ENCODE peak calls at places on chromosomes 6 and 20, in seven cellular contexts. One of them, this sample, is unnamed.

GRCh38 chr6:15317934-15318902 is 72.3 kb downstream of the JARID2 start:
- DNase-seq in activated T-cell treated with anti-CD3 and anti-CD28 coated beads, Interleukin-2, amount 50 U/mL, for 72 hours: peak
- DNase-seq in effector memory CD8-positive, alpha-beta T cell: no peak
- DNase-seq in stromal cell of bone marrow: no peak
- DNase-seq in heart right ventricle: no peak
- DNase-seq in foreskin melanocyte: no peak
- DNase-seq in left ventricle myocardium superior: no peak
- DNase-seq in this sample: no peak

GRCh38 chr6:168585441-168585840 is 144.5 kb downstream of the SMOC2 start:
- DNase-seq in activated T-cell treated with anti-CD3 and anti-CD28 coated beads, Interleukin-2, amount 50 U/mL, for 72 hours: no peak
- DNase-seq in effector memory CD8-positive, alpha-beta T cell: no peak
- DNase-seq in stromal cell of bone marrow: no peak
- DNase-seq in heart right ventricle: no peak
- DNase-seq in foreskin melanocyte: no peak
- DNase-seq in left ventricle myocardium superior: no peak
- DNase-seq in this sample: no peak

GRCh38 chr20:9442858-9443257 is 71.5 kb upstream of the LAMP5 start:
- DNase-seq in activated T-cell treated with anti-CD3 and anti-CD28 coated beads, Interleukin-2, amount 50 U/mL, for 72 hours: peak
- DNase-seq in effector memory CD8-positive, alpha-beta T cell: no peak
- DNase-seq in stromal cell of bone marrow: no peak
- DNase-seq in heart right ventricle: no peak
- DNase-seq in foreskin melanocyte: no peak
- DNase-seq in left ventricle myocardium superior: no peak
- DNase-seq in this sample: no peak

GRCh38 chr6:29680416-29680815 is 536 bp downstream of the ZFP57 start:
- DNase-seq in activated T-cell treated with anti-CD3 and anti-CD28 coated beads, Interleukin-2, amount 50 U/mL, for 72 hours: no peak
- DNase-seq in effector memory CD8-positive, alpha-beta T cell: no peak
- DNase-seq in stromal cell of bone marrow: no peak
- DNase-seq in heart right ventricle: no peak
- DNase-seq in foreskin melanocyte: no peak
- DNase-seq in left ventricle myocardium superior: no peak
- DNase-seq in this sample: no peak

GRCh38 chr20:48107560-48107959 is 322.3 kb upstream of the SULF2 start:
- DNase-seq in activated T-cell treated with anti-CD3 and anti-CD28 coated beads, Interleukin-2, amount 50 U/mL, for 72 hours: no peak
- DNase-seq in effector memory CD8-positive, alpha-beta T cell: no peak
- DNase-seq in stromal cell of bone marrow: no peak
- DNase-seq in heart right ventricle: no peak
- DNase-seq in foreskin melanocyte: no peak
- DNase-seq in left ventricle myocardium superior: no peak
- DNase-seq in this sample: no peak

GRCh38 chr20:63653041-63653973 is at the start of gene STMN3:
- DNase-seq in activated T-cell treated with anti-CD3 and anti-CD28 coated beads, Interleukin-2, amount 50 U/mL, for 72 hours: peak
- DNase-seq in effector memory CD8-positive, alpha-beta T cell: peak
- DNase-seq in stromal cell of bone marrow: peak
- DNase-seq in heart right ventricle: peak
- DNase-seq in foreskin melanocyte: peak
- DNase-seq in left ventricle myocardium superior: peak
- DNase-seq in this sample: peak

GRCh38 chr6:38064431-38064830 is 244.9 kb downstream of the ZFAND3 start:
- DNase-seq in activated T-cell treated with anti-CD3 and anti-CD28 coated beads, Interleukin-2, amount 50 U/mL, for 72 hours: no peak
- DNase-seq in effector memory CD8-positive, alpha-beta T cell: no peak
- DNase-seq in stromal cell of bone marrow: peak
- DNase-seq in heart right ventricle: no peak
- DNase-seq in foreskin melanocyte: no peak
- DNase-seq in left ventricle myocardium superior: no peak
- DNase-seq in this sample: no peak

GRCh38 chr6:31287621-31288020 is 15.7 kb upstream of the HLA-C start:
- DNase-seq in activated T-cell treated with anti-CD3 and anti-CD28 coated beads, Interleukin-2, amount 50 U/mL, for 72 hours: no peak
- DNase-seq in effector memory CD8-positive, alpha-beta T cell: no peak
- DNase-seq in stromal cell of bone marrow: no peak
- DNase-seq in heart right ventricle: no peak
- DNase-seq in foreskin melanocyte: no peak
- DNase-seq in left ventricle myocardium superior: no peak
- DNase-seq in this sample: no peak

GRCh38 chr6:157791461-157791860 is 31.6 kb upstream of the SNX9 start:
- DNase-seq in activated T-cell treated with anti-CD3 and anti-CD28 coated beads, Interleukin-2, amount 50 U/mL, for 72 hours: no peak
- DNase-seq in effector memory CD8-positive, alpha-beta T cell: no peak
- DNase-seq in stromal cell of bone marrow: no peak
- DNase-seq in heart right ventricle: no peak
- DNase-seq in foreskin melanocyte: no peak
- DNase-seq in left ventricle myocardium superior: no peak
- DNase-seq in this sample: no peak

GRCh38 chr6:87407531-87407895 is 259 bp upstream of the CFAP206 start:
- DNase-seq in activated T-cell treated with anti-CD3 and anti-CD28 coated beads, Interleukin-2, amount 50 U/mL, for 72 hours: peak
- DNase-seq in effector memory CD8-positive, alpha-beta T cell: no peak
- DNase-seq in stromal cell of bone marrow: peak
- DNase-seq in heart right ventricle: peak
- DNase-seq in foreskin melanocyte: peak
- DNase-seq in left ventricle myocardium superior: peak
- DNase-seq in this sample: no peak

GRCh38 chr20:63945921-63946920 is 10.0 kb downstream of the UCKL1 start:
- DNase-seq in activated T-cell treated with anti-CD3 and anti-CD28 coated beads, Interleukin-2, amount 50 U/mL, for 72 hours: no peak
- DNase-seq in effector memory CD8-positive, alpha-beta T cell: no peak
- DNase-seq in stromal cell of bone marrow: no peak
- DNase-seq in heart right ventricle: no peak
- DNase-seq in foreskin melanocyte: no peak
- DNase-seq in left ventricle myocardium superior: peak
- DNase-seq in this sample: no peak

GRCh38 chr20:8673116-8673515 is 395.8 kb upstream of the PLCB4 start:
- DNase-seq in activated T-cell treated with anti-CD3 and anti-CD28 coated beads, Interleukin-2, amount 50 U/mL, for 72 hours: no peak
- DNase-seq in effector memory CD8-positive, alpha-beta T cell: no peak
- DNase-seq in stromal cell of bone marrow: no peak
- DNase-seq in heart right ventricle: no peak
- DNase-seq in foreskin melanocyte: no peak
- DNase-seq in left ventricle myocardium superior: no peak
- DNase-seq in this sample: no peak

GRCh38 chr6:161195418-161195817 is 78.4 kb downstream of the AGPAT4 start:
- DNase-seq in activated T-cell treated with anti-CD3 and anti-CD28 coated beads, Interleukin-2, amount 50 U/mL, for 72 hours: no peak
- DNase-seq in effector memory CD8-positive, alpha-beta T cell: no peak
- DNase-seq in stromal cell of bone marrow: no peak
- DNase-seq in heart right ventricle: no peak
- DNase-seq in foreskin melanocyte: no peak
- DNase-seq in left ventricle myocardium superior: no peak
- DNase-seq in this sample: no peak

GRCh38 chr6:28743271-28743789 is 180.5 kb downstream of the TRIM27 start:
- DNase-seq in activated T-cell treated with anti-CD3 and anti-CD28 coated beads, Interleukin-2, amount 50 U/mL, for 72 hours: no peak
- DNase-seq in effector memory CD8-positive, alpha-beta T cell: no peak
- DNase-seq in stromal cell of bone marrow: no peak
- DNase-seq in heart right ventricle: no peak
- DNase-seq in foreskin melanocyte: no peak
- DNase-seq in left ventricle myocardium superior: no peak
- DNase-seq in this sample: no peak

GRCh38 chr6:96760153-96760687 is 77.1 kb downstream of the GPR63 start:
- DNase-seq in activated T-cell treated with anti-CD3 and anti-CD28 coated beads, Interleukin-2, amount 50 U/mL, for 72 hours: no peak
- DNase-seq in effector memory CD8-positive, alpha-beta T cell: no peak
- DNase-seq in stromal cell of bone marrow: no peak
- DNase-seq in heart right ventricle: no peak
- DNase-seq in foreskin melanocyte: no peak
- DNase-seq in left ventricle myocardium superior: no peak
- DNase-seq in this sample: no peak

GRCh38 chr6:110566346-110567125 is 90.1 kb upstream of the SLC22A16 start:
- DNase-seq in activated T-cell treated with anti-CD3 and anti-CD28 coated beads, Interleukin-2, amount 50 U/mL, for 72 hours: no peak
- DNase-seq in effector memory CD8-positive, alpha-beta T cell: no peak
- DNase-seq in stromal cell of bone marrow: peak
- DNase-seq in heart right ventricle: no peak
- DNase-seq in foreskin melanocyte: no peak
- DNase-seq in left ventricle myocardium superior: peak
- DNase-seq in this sample: no peak

GRCh38 chr6:39806277-39806676 is 14.1 kb downstream of the DAAM2 start:
- DNase-seq in activated T-cell treated with anti-CD3 and anti-CD28 coated beads, Interleukin-2, amount 50 U/mL, for 72 hours: no peak
- DNase-seq in effector memory CD8-positive, alpha-beta T cell: no peak
- DNase-seq in stromal cell of bone marrow: no peak
- DNase-seq in heart right ventricle: no peak
- DNase-seq in foreskin melanocyte: no peak
- DNase-seq in left ventricle myocardium superior: no peak
- DNase-seq in this sample: no peak

GRCh38 chr6:165929607-165930006 is 238.0 kb downstream of the TBXT start:
- DNase-seq in activated T-cell treated with anti-CD3 and anti-CD28 coated beads, Interleukin-2, amount 50 U/mL, for 72 hours: no peak
- DNase-seq in effector memory CD8-positive, alpha-beta T cell: no peak
- DNase-seq in stromal cell of bone marrow: no peak
- DNase-seq in heart right ventricle: no peak
- DNase-seq in foreskin melanocyte: no peak
- DNase-seq in left ventricle myocardium superior: no peak
- DNase-seq in this sample: no peak

GRCh38 chr20:6700563-6701328 is 66.7 kb upstream of the BMP2 start:
- DNase-seq in activated T-cell treated with anti-CD3 and anti-CD28 coated beads, Interleukin-2, amount 50 U/mL, for 72 hours: no peak
- DNase-seq in effector memory CD8-positive, alpha-beta T cell: no peak
- DNase-seq in stromal cell of bone marrow: no peak
- DNase-seq in heart right ventricle: peak
- DNase-seq in foreskin melanocyte: no peak
- DNase-seq in left ventricle myocardium superior: peak
- DNase-seq in this sample: peak

GRCh38 chr20:64055893-64056638 is 6.6 kb upstream of the SOX18 start:
- DNase-seq in activated T-cell treated with anti-CD3 and anti-CD28 coated beads, Interleukin-2, amount 50 U/mL, for 72 hours: no peak
- DNase-seq in effector memory CD8-positive, alpha-beta T cell: no peak
- DNase-seq in stromal cell of bone marrow: no peak
- DNase-seq in heart right ventricle: peak
- DNase-seq in foreskin melanocyte: no peak
- DNase-seq in left ventricle myocardium superior: peak
- DNase-seq in this sample: no peak

GRCh38 chr20:57040461-57040860 is 226.0 kb downstream of the BMP7 start:
- DNase-seq in activated T-cell treated with anti-CD3 and anti-CD28 coated beads, Interleukin-2, amount 50 U/mL, for 72 hours: no peak
- DNase-seq in effector memory CD8-positive, alpha-beta T cell: no peak
- DNase-seq in stromal cell of bone marrow: no peak
- DNase-seq in heart right ventricle: no peak
- DNase-seq in foreskin melanocyte: no peak
- DNase-seq in left ventricle myocardium superior: no peak
- DNase-seq in this sample: no peak

GRCh38 chr20:56724246-56724757 is 95.2 kb downstream of the TFAP2C start:
- DNase-seq in activated T-cell treated with anti-CD3 and anti-CD28 coated beads, Interleukin-2, amount 50 U/mL, for 72 hours: no peak
- DNase-seq in effector memory CD8-positive, alpha-beta T cell: no peak
- DNase-seq in stromal cell of bone marrow: no peak
- DNase-seq in heart right ventricle: no peak
- DNase-seq in foreskin melanocyte: no peak
- DNase-seq in left ventricle myocardium superior: no peak
- DNase-seq in this sample: no peak

GRCh38 chr6:28585335-28585734 is 59.7 kb downstream of the GPX5 start:
- DNase-seq in activated T-cell treated with anti-CD3 and anti-CD28 coated beads, Interleukin-2, amount 50 U/mL, for 72 hours: no peak
- DNase-seq in effector memory CD8-positive, alpha-beta T cell: no peak
- DNase-seq in stromal cell of bone marrow: no peak
- DNase-seq in heart right ventricle: no peak
- DNase-seq in foreskin melanocyte: no peak
- DNase-seq in left ventricle myocardium superior: no peak
- DNase-seq in this sample: no peak

GRCh38 chr6:120785459-120786086 is 548.7 kb downstream of the TBC1D32 start:
- DNase-seq in activated T-cell treated with anti-CD3 and anti-CD28 coated beads, Interleukin-2, amount 50 U/mL, for 72 hours: no peak
- DNase-seq in effector memory CD8-positive, alpha-beta T cell: no peak
- DNase-seq in stromal cell of bone marrow: no peak
- DNase-seq in heart right ventricle: no peak
- DNase-seq in foreskin melanocyte: no peak
- DNase-seq in left ventricle myocardium superior: no peak
- DNase-seq in this sample: no peak

GRCh38 chr20:30489604-30490003 is 767.9 kb upstream of the DEFB115 start:
- DNase-seq in activated T-cell treated with anti-CD3 and anti-CD28 coated beads, Interleukin-2, amount 50 U/mL, for 72 hours: no peak
- DNase-seq in effector memory CD8-positive, alpha-beta T cell: no peak
- DNase-seq in stromal cell of bone marrow: no peak
- DNase-seq in heart right ventricle: no peak
- DNase-seq in foreskin melanocyte: no peak
- DNase-seq in left ventricle myocardium superior: no peak
- DNase-seq in this sample: no peak

GRCh38 chr6:40484066-40484465 is 103.1 kb downstream of the LRFN2 start:
- DNase-seq in activated T-cell treated with anti-CD3 and anti-CD28 coated beads, Interleukin-2, amount 50 U/mL, for 72 hours: no peak
- DNase-seq in effector memory CD8-positive, alpha-beta T cell: no peak
- DNase-seq in stromal cell of bone marrow: no peak
- DNase-seq in heart right ventricle: no peak
- DNase-seq in foreskin melanocyte: no peak
- DNase-seq in left ventricle myocardium superior: no peak
- DNase-seq in this sample: no peak

GRCh38 chr20:39822667-39823066 is 860.5 kb downstream of the DHX35 start:
- DNase-seq in activated T-cell treated with anti-CD3 and anti-CD28 coated beads, Interleukin-2, amount 50 U/mL, for 72 hours: no peak
- DNase-seq in effector memory CD8-positive, alpha-beta T cell: no peak
- DNase-seq in stromal cell of bone marrow: peak
- DNase-seq in heart right ventricle: no peak
- DNase-seq in foreskin melanocyte: no peak
- DNase-seq in left ventricle myocardium superior: no peak
- DNase-seq in this sample: no peak

GRCh38 chr20:13202553-13202952 is 18.5 kb upstream of the ISM1 start:
- DNase-seq in activated T-cell treated with anti-CD3 and anti-CD28 coated beads, Interleukin-2, amount 50 U/mL, for 72 hours: no peak
- DNase-seq in effector memory CD8-positive, alpha-beta T cell: no peak
- DNase-seq in stromal cell of bone marrow: no peak
- DNase-seq in heart right ventricle: no peak
- DNase-seq in foreskin melanocyte: no peak
- DNase-seq in left ventricle myocardium superior: no peak
- DNase-seq in this sample: no peak

GRCh38 chr6:119028106-119028505 is 50.4 kb downstream of the FAM184A start:
- DNase-seq in activated T-cell treated with anti-CD3 and anti-CD28 coated beads, Interleukin-2, amount 50 U/mL, for 72 hours: no peak
- DNase-seq in effector memory CD8-positive, alpha-beta T cell: no peak
- DNase-seq in stromal cell of bone marrow: no peak
- DNase-seq in heart right ventricle: no peak
- DNase-seq in foreskin melanocyte: no peak
- DNase-seq in left ventricle myocardium superior: no peak
- DNase-seq in this sample: no peak

This sample was measured in gastrocnemius medialis.